ENCODE peak calls at places on chromosomes 11 and 22, in six cellular contexts. D, Z, Q, K, T and J are unnamed samples.

GRCh38 chr11:81647374-81647773 is 1086.3 kb downstream of the FAM181B start:
- DNase-seq in T (no peak), K (no peak), Z (no peak), D (no peak), Q (no peak), J (no peak)

GRCh38 chr11:118074091-118074685 is 2.7 kb upstream of the TMPRSS4 start:
- DNase-seq in Q (no peak), T (no peak), Z (no peak), D (no peak), K (no peak), J (no peak)

GRCh38 chr11:73530109-73530508 is 67.8 kb downstream of the FAM168A start:
- DNase-seq in Z (no peak), K (no peak), D (no peak), Q (peak; percentile 10), T (no peak), J (no peak)

GRCh38 chr11:15852179-15852578 is 504.2 kb downstream of the SOX6 start:
- DNase-seq in K (no peak), Q (no peak), T (no peak), D (no peak), Z (no peak), J (peak; percentile 34)

GRCh38 chr11:122646549-122647340 is 8.8 kb upstream of the UBASH3B start:
- DNase-seq in K (no peak), Z (no peak), Q (no peak), T (no peak), D (no peak), J (no peak)

GRCh38 chr22:37075822-37076433 is 24.4 kb downstream of the KCTD17 start:
- DNase-seq in Q (no peak), D (no peak), K (no peak), Z (no peak), T (no peak), J (no peak)

GRCh38 chr11:57680552-57680874 is 12.6 kb downstream of the ZDHHC5 start:
- DNase-seq in T (no peak), K (no peak), Z (no peak), D (no peak), Q (no peak), J (no peak)

GRCh38 chr11:118691926-118692830 is 12.7 kb upstream of the TREH start:
- DNase-seq in K (no peak), D (no peak), T (no peak), Z (no peak), Q (no peak), J (no peak)

GRCh38 chr11:88363566-88364169 is 26.1 kb upstream of the CTSC start:
- DNase-seq in K (no peak), Z (no peak), D (no peak), Q (no peak), T (no peak), J (no peak)

GRCh38 chr11:86818466-86819282 is 18.3 kb downstream of the PRSS23 start:
- DNase-seq in Z (no peak), D (peak; percentile 51), T (no peak), K (no peak), Q (no peak), J (no peak)

GRCh38 chr22:46370584-46371373 is 35.3 kb downstream of the TRMU start:
- DNase-seq in D (no peak), Z (no peak), K (no peak), T (no peak), Q (no peak), J (no peak)

GRCh38 chr11:117473692-117474091 is 146.0 kb downstream of the CEP164 start:
- DNase-seq in T (no peak), Z (no peak), K (no peak), D (no peak), Q (peak; percentile 19), J (no peak)

GRCh38 chr22:44182591-44183588 is 2.2 kb downstream of the PARVG start:
- DNase-seq in Q (no peak), T (no peak), Z (peak; percentile 78), D (no peak), K (no peak), J (peak; percentile 57)

GRCh38 chr11:114379394-114380069 is 20.8 kb downstream of the C11orf71 start:
- DNase-seq in Q (no peak), Z (no peak), D (no peak), K (no peak), T (no peak), J (no peak)

GRCh38 chr22:36573815-36574350 is 44.9 kb upstream of the EIF3D start:
- DNase-seq in D (no peak), Q (no peak), K (no peak), T (no peak), Z (no peak), J (no peak)

GRCh38 chr11:59206635-59207034 is 6.1 kb downstream of the MPEG1 start:
- DNase-seq in Q (peak; percentile 27), T (no peak), K (no peak), D (peak; percentile 34), Z (no peak), J (peak; percentile 55)

GRCh38 chr22:36329217-36330078 is 58.3 kb downstream of the MYH9 start:
- DNase-seq in D (peak; percentile 58), Q (peak; percentile 94), K (no peak), T (no peak), Z (no peak), J (peak; percentile 51)

GRCh38 chr11:99241059-99241458 is 220.3 kb downstream of the CNTN5 start:
- DNase-seq in Z (no peak), T (no peak), D (no peak), K (no peak), Q (no peak), J (no peak)

GRCh38 chr11:1975185-1975584 is 22.5 kb downstream of the H19 start:
- DNase-seq in K (no peak), Z (no peak), D (no peak), T (no peak), Q (no peak), J (no peak)

GRCh38 chr11:8631395-8632110 is 37.5 kb upstream of the STK33 start:
- DNase-seq in K (no peak), Q (no peak), D (no peak), T (no peak), Z (no peak), J (no peak)

GRCh38 chr11:112885744-112886706 is 75.2 kb upstream of the NCAM1 start:
- DNase-seq in T (no peak), Z (no peak), D (no peak), Q (no peak), K (no peak), J (no peak)

GRCh38 chr11:29293825-29294224 is 723.0 kb downstream of the KCNA4 start:
- DNase-seq in D (no peak), Z (no peak), Q (no peak), T (no peak), K (no peak), J (no peak)

GRCh38 chr22:46399625-46400024 is 64.1 kb downstream of the TRMU start:
- DNase-seq in T (no peak), Z (no peak), Q (no peak), K (no peak), D (no peak), J (no peak)

GRCh38 chr11:113192121-113192925 is 122.1 kb upstream of the TTC12 start:
- DNase-seq in Z (no peak), Q (no peak), T (no peak), D (peak; percentile 45), K (no peak), J (no peak)

GRCh38 chr11:77475206-77475605 is 1.3 kb upstream of the PAK1 start:
- DNase-seq in Q (no peak), T (no peak), D (no peak), Z (no peak), K (no peak), J (no peak)

GRCh38 chr11:33652407-33652806 is 48.2 kb downstream of the C11orf91 start:
- DNase-seq in Q (no peak), Z (no peak), D (no peak), T (no peak), K (no peak), J (no peak)

GRCh38 chr11:47983464-47984397 is 3.4 kb downstream of the PTPRJ start:
- DNase-seq in K (no peak), Z (no peak), D (no peak), T (no peak), Q (no peak), J (no peak)

GRCh38 chr11:78228467-78228866 is 39.7 kb downstream of the USP35 start:
- DNase-seq in Z (no peak), Q (no peak), K (no peak), T (peak; percentile 70), D (peak; percentile 72), J (no peak)

GRCh38 chr11:63837719-63838118 is 1.2 kb upstream of the MARK2 start:
- DNase-seq in D (no peak), K (no peak), T (no peak), Q (no peak), Z (no peak), J (no peak)

GRCh38 chr22:31489632-31490495 is at the start of gene EIF4ENIF1:
- DNase-seq in K (peak; percentile 90), D (peak; percentile 99), Z (peak; percentile 92), Q (no peak), T (peak; percentile 94), J (peak; percentile 87)
- TF ChIP-seq POLR2AphosphoS5 in K (no peak), D (peak; percentile 11), Z (peak; percentile 63), Q (no peak), T (peak; percentile 74), J (peak; percentile 40)

GRCh38 chr22:41498322-41498721 is 29.4 kb downstream of the ACO2 start:
- DNase-seq in D (no peak), K (no peak), T (no peak), Q (no peak), Z (no peak), J (no peak)

GRCh38 chr22:41500303-41500702 is 31.4 kb downstream of the ACO2 start:
- DNase-seq in T (no peak), D (no peak), Z (no peak), K (no peak), Q (no peak), J (no peak)

GRCh38 chr22:41499624-41500280 is 30.8 kb downstream of the ACO2 start:
- DNase-seq in D (no peak), K (no peak), Z (no peak), T (no peak), Q (no peak), J (no peak)

GRCh38 chr22:41504397-41504796 is 35.5 kb downstream of the ACO2 start:
- DNase-seq in D (no peak), K (no peak), Z (no peak), T (no peak), Q (no peak), J (no peak)

DNA sequence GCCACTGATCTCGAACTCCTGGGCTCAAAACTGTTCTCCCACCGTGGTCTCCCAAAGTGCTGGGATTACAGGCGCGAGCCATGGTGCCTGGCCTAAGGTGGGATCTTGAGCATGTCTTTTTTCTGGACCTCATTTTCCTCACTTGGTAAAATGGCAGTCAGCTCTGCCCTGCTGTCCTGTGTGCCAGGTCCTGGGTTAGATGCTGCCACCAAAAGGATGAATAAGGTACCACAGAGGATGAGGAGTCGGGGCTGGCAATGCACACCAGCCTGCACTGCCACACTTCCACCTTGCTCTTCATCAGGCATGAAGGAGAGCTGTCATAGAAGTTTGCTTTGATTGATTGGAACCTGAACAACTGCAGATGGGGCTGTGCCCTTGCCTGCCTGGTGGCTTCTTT is 32.3 kb downstream of the ACO2 start:
- DNase-seq in T (no peak), K (no peak), Z (no peak), D (peak; percentile 33), Q (no peak), J (no peak)
- TF ChIP-seq CTCF in T (no peak), K (no peak), Z (no peak), D (no peak), Q (peak; percentile 64), J (no peak)

GRCh38 chr11:65639623-65640482 is 2.0 kb downstream of the SIPA1 start:
- DNase-seq in D (no peak), K (no peak), Q (no peak), T (no peak), Z (no peak), J (no peak)
- TF ChIP-seq EP300 in D (no peak), K (no peak), Q (no peak), T (no peak), Z (no peak), J (no peak)

GRCh38 chr11:17714356-17714854 is 5.0 kb upstream of the MYOD1 start:
- DNase-seq in Q (no peak), T (no peak), K (no peak), Z (no peak), D (no peak), J (no peak)
- TF ChIP-seq POLR2AphosphoS5 in Q (no peak), T (no peak), K (no peak), Z (no peak), D (no peak), J (no peak)